ENCODE peak calls at places on chromosomes 6 and 20, in eight cellular contexts. One of them, this sample, is unnamed.

GRCh38 chr6:88220493-88220892 is 54.3 kb upstream of the CNR1 start:
- DNase-seq in right atrium auricular region: no peak
- DNase-seq in fibroblast of the aortic adventitia: peak
- DNase-seq in sigmoid colon: no peak
- DNase-seq in CD8-positive, alpha-beta T cell: no peak
- DNase-seq in tibial artery: no peak
- DNase-seq in IMR-90: no peak
- DNase-seq in choroid plexus epithelial cell: peak
- DNase-seq in this sample: no peak

GRCh38 chr6:79377047-79377446 is 142.6 kb upstream of the HMGN3 start:
- DNase-seq in right atrium auricular region: no peak
- DNase-seq in fibroblast of the aortic adventitia: peak
- DNase-seq in sigmoid colon: no peak
- DNase-seq in CD8-positive, alpha-beta T cell: no peak
- DNase-seq in tibial artery: no peak
- DNase-seq in IMR-90: no peak
- DNase-seq in choroid plexus epithelial cell: peak
- DNase-seq in this sample: no peak

GRCh38 chr6:20771427-20771826 is 237.2 kb downstream of the CDKAL1 start:
- DNase-seq in right atrium auricular region: no peak
- DNase-seq in fibroblast of the aortic adventitia: no peak
- DNase-seq in sigmoid colon: no peak
- DNase-seq in CD8-positive, alpha-beta T cell: no peak
- DNase-seq in tibial artery: no peak
- DNase-seq in IMR-90: no peak
- DNase-seq in choroid plexus epithelial cell: no peak
- DNase-seq in this sample: no peak

GRCh38 chr20:19301843-19302242 is 89.4 kb downstream of the SLC24A3 start:
- DNase-seq in right atrium auricular region: no peak
- DNase-seq in fibroblast of the aortic adventitia: no peak
- DNase-seq in sigmoid colon: no peak
- DNase-seq in CD8-positive, alpha-beta T cell: no peak
- DNase-seq in tibial artery: no peak
- DNase-seq in IMR-90: no peak
- DNase-seq in choroid plexus epithelial cell: no peak
- DNase-seq in this sample: no peak

GRCh38 chr6:90025418-90026089 is 131.3 kb downstream of the GJA10 start:
- DNase-seq in right atrium auricular region: no peak
- DNase-seq in fibroblast of the aortic adventitia: peak
- DNase-seq in sigmoid colon: no peak
- DNase-seq in CD8-positive, alpha-beta T cell: no peak
- DNase-seq in tibial artery: no peak
- DNase-seq in IMR-90: peak
- DNase-seq in choroid plexus epithelial cell: peak
- DNase-seq in this sample: no peak

GRCh38 chr6:127938701-127939100 is 37.8 kb upstream of the THEMIS start:
- DNase-seq in right atrium auricular region: no peak
- DNase-seq in fibroblast of the aortic adventitia: peak
- DNase-seq in sigmoid colon: no peak
- DNase-seq in CD8-positive, alpha-beta T cell: no peak
- DNase-seq in tibial artery: no peak
- DNase-seq in IMR-90: peak
- DNase-seq in choroid plexus epithelial cell: peak
- DNase-seq in this sample: no peak

GRCh38 chr20:32315885-32316284 is 38.4 kb downstream of the KIF3B start:
- DNase-seq in right atrium auricular region: no peak
- DNase-seq in fibroblast of the aortic adventitia: no peak
- DNase-seq in sigmoid colon: no peak
- DNase-seq in CD8-positive, alpha-beta T cell: no peak
- DNase-seq in tibial artery: no peak
- DNase-seq in IMR-90: no peak
- DNase-seq in choroid plexus epithelial cell: no peak
- DNase-seq in this sample: no peak

GRCh38 chr6:1104988-1105670 is 206.8 kb upstream of the FOXQ1 start:
- DNase-seq in right atrium auricular region: no peak
- DNase-seq in fibroblast of the aortic adventitia: no peak
- DNase-seq in sigmoid colon: no peak
- DNase-seq in CD8-positive, alpha-beta T cell: no peak
- DNase-seq in tibial artery: no peak
- DNase-seq in IMR-90: no peak
- DNase-seq in choroid plexus epithelial cell: no peak
- DNase-seq in this sample: no peak

GRCh38 chr20:44217342-44218092 is 6.9 kb upstream of the OSER1 start:
- DNase-seq in right atrium auricular region: peak
- DNase-seq in fibroblast of the aortic adventitia: peak
- DNase-seq in sigmoid colon: no peak
- DNase-seq in CD8-positive, alpha-beta T cell: peak
- DNase-seq in tibial artery: peak
- DNase-seq in IMR-90: peak
- DNase-seq in choroid plexus epithelial cell: peak
- DNase-seq in this sample: peak

GRCh38 chr20:64223526-64224067 is 32.0 kb upstream of the PCMTD2 start:
- DNase-seq in right atrium auricular region: no peak
- DNase-seq in fibroblast of the aortic adventitia: peak
- DNase-seq in sigmoid colon: no peak
- DNase-seq in CD8-positive, alpha-beta T cell: no peak
- DNase-seq in tibial artery: no peak
- DNase-seq in IMR-90: peak
- DNase-seq in choroid plexus epithelial cell: peak
- DNase-seq in this sample: no peak

GRCh38 chr6:42690151-42690702 is 32.2 kb downstream of the PRPH2 start:
- DNase-seq in right atrium auricular region: no peak
- DNase-seq in fibroblast of the aortic adventitia: peak
- DNase-seq in sigmoid colon: no peak
- DNase-seq in CD8-positive, alpha-beta T cell: no peak
- DNase-seq in tibial artery: no peak
- DNase-seq in IMR-90: peak
- DNase-seq in choroid plexus epithelial cell: peak
- DNase-seq in this sample: no peak

GRCh38 chr6:70889270-70889669 is 67.6 kb downstream of the B3GAT2 start:
- DNase-seq in right atrium auricular region: no peak
- DNase-seq in fibroblast of the aortic adventitia: no peak
- DNase-seq in sigmoid colon: no peak
- DNase-seq in CD8-positive, alpha-beta T cell: no peak
- DNase-seq in tibial artery: no peak
- DNase-seq in IMR-90: no peak
- DNase-seq in choroid plexus epithelial cell: no peak
- DNase-seq in this sample: no peak

DNA sequence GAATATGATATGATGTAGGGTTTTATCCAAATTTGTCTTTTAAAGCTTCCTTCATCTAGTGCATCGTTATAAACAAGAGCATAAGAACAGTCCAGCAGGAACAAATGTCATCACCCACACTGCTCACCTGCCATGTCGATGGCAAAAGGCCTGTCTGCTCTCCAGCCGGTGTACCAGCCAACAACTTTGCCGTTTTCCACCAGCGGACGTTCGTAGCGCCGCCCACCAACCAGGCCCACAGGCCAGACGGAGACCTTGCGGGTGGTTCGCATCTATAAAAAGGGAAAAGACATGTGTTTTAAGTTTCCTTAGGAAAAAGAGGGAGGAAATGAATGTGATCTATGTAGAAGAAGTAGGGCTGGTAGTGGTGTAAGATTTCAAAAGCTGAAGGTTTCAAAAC is 62.9 kb downstream of the B3GAT2 start:
- DNase-seq in right atrium auricular region: no peak
- DNase-seq in fibroblast of the aortic adventitia: no peak
- DNase-seq in sigmoid colon: no peak
- DNase-seq in CD8-positive, alpha-beta T cell: no peak
- DNase-seq in tibial artery: no peak
- DNase-seq in IMR-90: no peak
- DNase-seq in choroid plexus epithelial cell: no peak
- DNase-seq in this sample: no peak
- H3K4me3 ChIP-seq in right atrium auricular region: no peak
- H3K4me3 ChIP-seq in fibroblast of the aortic adventitia: no peak
- H3K4me3 ChIP-seq in sigmoid colon: no peak
- H3K4me3 ChIP-seq in CD8-positive, alpha-beta T cell: no peak
- H3K4me3 ChIP-seq in tibial artery: no peak
- H3K4me3 ChIP-seq in IMR-90: no peak
- H3K4me3 ChIP-seq in choroid plexus epithelial cell: no peak
- H3K4me3 ChIP-seq in this sample: no peak

DNA sequence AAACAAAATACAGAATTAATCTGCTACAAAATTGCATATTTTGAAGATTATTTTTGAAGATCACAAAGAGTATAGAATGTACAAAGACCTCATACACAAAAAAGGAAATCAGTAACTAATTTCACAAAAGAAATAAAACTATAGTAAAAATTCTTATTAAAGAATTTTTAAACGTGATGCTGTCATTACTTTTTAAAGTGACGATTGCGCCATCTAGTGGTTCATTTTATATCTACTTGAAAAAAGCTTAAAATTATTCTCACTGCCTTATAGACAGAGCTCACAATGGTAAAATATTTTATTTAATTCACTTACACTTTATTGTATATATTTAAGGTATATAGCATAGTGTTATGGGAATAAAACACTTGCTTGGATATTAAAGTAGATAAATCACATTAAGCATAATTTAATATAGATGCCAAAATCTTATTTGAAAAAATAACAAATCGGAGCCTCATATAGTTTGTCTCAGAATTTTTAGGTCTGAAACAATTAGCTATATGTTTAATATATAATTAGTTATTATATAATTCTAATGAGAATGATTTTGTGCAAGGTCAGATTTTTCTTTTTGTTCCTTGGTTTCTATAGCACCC is 128.8 kb downstream of the PHF3 start:
- DNase-seq in right atrium auricular region: no peak
- DNase-seq in fibroblast of the aortic adventitia: peak
- DNase-seq in sigmoid colon: no peak
- DNase-seq in CD8-positive, alpha-beta T cell: no peak
- DNase-seq in tibial artery: no peak
- DNase-seq in IMR-90: peak
- DNase-seq in choroid plexus epithelial cell: peak
- DNase-seq in this sample: peak
- TF ChIP-seq CTCF in right atrium auricular region: peak
- TF ChIP-seq CTCF in fibroblast of the aortic adventitia: peak
- TF ChIP-seq CTCF in sigmoid colon: peak
- TF ChIP-seq CTCF in CD8-positive, alpha-beta T cell: peak
- TF ChIP-seq CTCF in tibial artery: peak
- TF ChIP-seq CTCF in IMR-90: peak
- TF ChIP-seq CTCF in choroid plexus epithelial cell: peak
- TF ChIP-seq CTCF in this sample: peak

DNA sequence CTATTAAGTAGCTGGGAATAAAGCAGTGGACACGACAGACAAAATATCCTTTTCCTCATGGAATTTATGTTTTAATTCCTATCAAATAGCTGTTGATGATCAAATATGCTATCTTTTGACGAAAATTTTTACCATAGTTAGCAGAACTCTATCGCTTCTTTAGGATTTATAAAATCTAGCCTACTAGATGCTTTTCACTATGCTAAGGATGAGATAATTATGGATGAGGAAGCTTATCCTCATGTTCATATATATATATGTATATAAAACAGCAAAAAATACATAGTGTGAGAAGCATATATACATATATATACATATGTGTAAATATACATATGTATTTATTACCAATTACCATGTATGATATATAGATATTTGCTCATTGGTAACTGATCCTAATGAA is 12.9 kb upstream of the PRSS16 start:
- DNase-seq in right atrium auricular region: no peak
- DNase-seq in fibroblast of the aortic adventitia: no peak
- DNase-seq in sigmoid colon: no peak
- DNase-seq in CD8-positive, alpha-beta T cell: no peak
- DNase-seq in tibial artery: no peak
- DNase-seq in IMR-90: no peak
- DNase-seq in choroid plexus epithelial cell: no peak
- DNase-seq in this sample: no peak
- H3K4me3 ChIP-seq in right atrium auricular region: no peak
- H3K4me3 ChIP-seq in fibroblast of the aortic adventitia: no peak
- H3K4me3 ChIP-seq in sigmoid colon: no peak
- H3K4me3 ChIP-seq in CD8-positive, alpha-beta T cell: no peak
- H3K4me3 ChIP-seq in tibial artery: no peak
- H3K4me3 ChIP-seq in IMR-90: no peak
- H3K4me3 ChIP-seq in choroid plexus epithelial cell: no peak
- H3K4me3 ChIP-seq in this sample: no peak

DNA sequence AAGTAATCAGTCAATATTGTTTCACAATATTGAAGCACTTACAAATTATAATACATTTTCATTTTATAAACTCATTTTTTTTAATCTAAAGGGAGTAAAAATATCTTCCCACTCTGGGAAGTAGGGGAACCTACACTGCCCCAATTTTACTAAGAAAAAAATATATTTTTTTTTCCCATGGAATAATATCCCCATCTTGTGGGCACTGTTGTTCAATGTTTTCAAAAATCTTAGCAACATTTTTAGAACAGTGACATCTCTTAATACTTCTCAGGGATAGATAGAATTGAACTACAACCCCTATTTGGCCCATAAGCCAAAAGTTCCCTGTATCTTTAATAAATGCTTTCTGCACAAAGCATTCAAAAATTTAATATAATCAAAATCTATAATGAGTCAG is 42.9 kb downstream of the ARHGAP18 start:
- DNase-seq in right atrium auricular region: no peak
- DNase-seq in fibroblast of the aortic adventitia: peak
- DNase-seq in sigmoid colon: no peak
- DNase-seq in CD8-positive, alpha-beta T cell: no peak
- DNase-seq in tibial artery: no peak
- DNase-seq in IMR-90: no peak
- DNase-seq in choroid plexus epithelial cell: no peak
- DNase-seq in this sample: no peak
- TF ChIP-seq CTCF in right atrium auricular region: no peak
- TF ChIP-seq CTCF in fibroblast of the aortic adventitia: peak
- TF ChIP-seq CTCF in sigmoid colon: no peak
- TF ChIP-seq CTCF in CD8-positive, alpha-beta T cell: no peak
- TF ChIP-seq CTCF in tibial artery: no peak
- TF ChIP-seq CTCF in IMR-90: peak
- TF ChIP-seq CTCF in choroid plexus epithelial cell: peak
- TF ChIP-seq CTCF in this sample: no peak

GRCh38 chr6:164398647-164399046 is 910.8 kb downstream of the C6orf118 start:
- DNase-seq in right atrium auricular region: no peak
- DNase-seq in fibroblast of the aortic adventitia: no peak
- DNase-seq in sigmoid colon: no peak
- DNase-seq in CD8-positive, alpha-beta T cell: no peak
- DNase-seq in tibial artery: no peak
- DNase-seq in IMR-90: no peak
- DNase-seq in choroid plexus epithelial cell: peak
- DNase-seq in this sample: no peak

GRCh38 chr6:164401871-164402270 is 907.5 kb downstream of the C6orf118 start:
- DNase-seq in right atrium auricular region: no peak
- DNase-seq in fibroblast of the aortic adventitia: no peak
- DNase-seq in sigmoid colon: no peak
- DNase-seq in CD8-positive, alpha-beta T cell: no peak
- DNase-seq in tibial artery: no peak
- DNase-seq in IMR-90: no peak
- DNase-seq in choroid plexus epithelial cell: no peak
- DNase-seq in this sample: no peak

GRCh38 chr6:164396071-164397047 is 913.0 kb downstream of the C6orf118 start:
- DNase-seq in right atrium auricular region: no peak
- DNase-seq in fibroblast of the aortic adventitia: peak
- DNase-seq in sigmoid colon: no peak
- DNase-seq in CD8-positive, alpha-beta T cell: no peak
- DNase-seq in tibial artery: no peak
- DNase-seq in IMR-90: no peak
- DNase-seq in choroid plexus epithelial cell: peak
- DNase-seq in this sample: no peak
- H3K4me3 ChIP-seq in right atrium auricular region: peak
- H3K4me3 ChIP-seq in fibroblast of the aortic adventitia: peak
- H3K4me3 ChIP-seq in sigmoid colon: peak
- H3K4me3 ChIP-seq in CD8-positive, alpha-beta T cell: no peak
- H3K4me3 ChIP-seq in tibial artery: peak
- H3K4me3 ChIP-seq in IMR-90: no peak
- H3K4me3 ChIP-seq in choroid plexus epithelial cell: peak
- H3K4me3 ChIP-seq in this sample: no peak